ENCODE peak calls at places on chromosomes 6 and 20, in six cellular contexts. One of them, this sample, is unnamed.

GRCh38 chr6:139625998-139626975 is 251.8 kb upstream of the CITED2 start:
- DNase-seq in K562: no peak
- DNase-seq in HepG2: peak; percentile 15
- DNase-seq in GM12891: no peak
- DNase-seq in GM12878: no peak
- DNase-seq in H1: no peak
- DNase-seq in this sample: no peak

GRCh38 chr20:32344835-32345506 is 13.2 kb upstream of the ASXL1 start:
- DNase-seq in K562: no peak
- DNase-seq in HepG2: no peak
- DNase-seq in GM12891: no peak
- DNase-seq in GM12878: no peak
- DNase-seq in H1: no peak
- DNase-seq in this sample: no peak

GRCh38 chr6:148445620-148446019 is 103.0 kb downstream of the SASH1 start:
- DNase-seq in K562: no peak
- DNase-seq in HepG2: no peak
- DNase-seq in GM12891: no peak
- DNase-seq in GM12878: no peak
- DNase-seq in H1: no peak
- DNase-seq in this sample: no peak

GRCh38 chr20:57927376-57927775 is 217.6 kb upstream of the PMEPA1 start:
- DNase-seq in K562: no peak
- DNase-seq in HepG2: no peak
- DNase-seq in GM12891: no peak
- DNase-seq in GM12878: no peak
- DNase-seq in H1: no peak
- DNase-seq in this sample: no peak

GRCh38 chr6:5994234-5994998 is 12.3 kb downstream of the NRN1 start:
- DNase-seq in K562: no peak
- DNase-seq in HepG2: no peak
- DNase-seq in GM12891: no peak
- DNase-seq in GM12878: no peak
- DNase-seq in H1: no peak
- DNase-seq in this sample: no peak

GRCh38 chr6:52410979-52411378 is 9.2 kb upstream of the EFHC1 start:
- DNase-seq in K562: no peak
- DNase-seq in HepG2: no peak
- DNase-seq in GM12891: no peak
- DNase-seq in GM12878: no peak
- DNase-seq in H1: no peak
- DNase-seq in this sample: no peak

GRCh38 chr20:19185083-19185482 is 27.4 kb upstream of the SLC24A3 start:
- DNase-seq in K562: no peak
- DNase-seq in HepG2: no peak
- DNase-seq in GM12891: no peak
- DNase-seq in GM12878: no peak
- DNase-seq in H1: no peak
- DNase-seq in this sample: no peak

GRCh38 chr6:169188051-169188863 is 65.4 kb downstream of the THBS2 start:
- DNase-seq in K562: no peak
- DNase-seq in HepG2: no peak
- DNase-seq in GM12891: no peak
- DNase-seq in GM12878: no peak
- DNase-seq in H1: no peak
- DNase-seq in this sample: no peak

GRCh38 chr20:25041813-25042530 is 16.0 kb downstream of the ACSS1 start:
- DNase-seq in K562: no peak
- DNase-seq in HepG2: no peak
- DNase-seq in GM12891: no peak
- DNase-seq in GM12878: no peak
- DNase-seq in H1: no peak
- DNase-seq in this sample: no peak

GRCh38 chr20:25040438-25040831 is 17.5 kb downstream of the ACSS1 start:
- DNase-seq in K562: no peak
- DNase-seq in HepG2: no peak
- DNase-seq in GM12891: no peak
- DNase-seq in GM12878: no peak
- DNase-seq in H1: no peak
- DNase-seq in this sample: no peak

GRCh38 chr20:25038103-25038410 is 19.9 kb downstream of the ACSS1 start:
- DNase-seq in K562: no peak
- DNase-seq in HepG2: no peak
- DNase-seq in GM12891: no peak
- DNase-seq in GM12878: no peak
- DNase-seq in H1: no peak
- DNase-seq in this sample: no peak

GRCh38 chr20:25038591-25039015 is 19.3 kb downstream of the ACSS1 start:
- DNase-seq in K562: no peak
- DNase-seq in HepG2: no peak
- DNase-seq in GM12891: no peak
- DNase-seq in GM12878: no peak
- DNase-seq in H1: no peak
- DNase-seq in this sample: no peak

DNA sequence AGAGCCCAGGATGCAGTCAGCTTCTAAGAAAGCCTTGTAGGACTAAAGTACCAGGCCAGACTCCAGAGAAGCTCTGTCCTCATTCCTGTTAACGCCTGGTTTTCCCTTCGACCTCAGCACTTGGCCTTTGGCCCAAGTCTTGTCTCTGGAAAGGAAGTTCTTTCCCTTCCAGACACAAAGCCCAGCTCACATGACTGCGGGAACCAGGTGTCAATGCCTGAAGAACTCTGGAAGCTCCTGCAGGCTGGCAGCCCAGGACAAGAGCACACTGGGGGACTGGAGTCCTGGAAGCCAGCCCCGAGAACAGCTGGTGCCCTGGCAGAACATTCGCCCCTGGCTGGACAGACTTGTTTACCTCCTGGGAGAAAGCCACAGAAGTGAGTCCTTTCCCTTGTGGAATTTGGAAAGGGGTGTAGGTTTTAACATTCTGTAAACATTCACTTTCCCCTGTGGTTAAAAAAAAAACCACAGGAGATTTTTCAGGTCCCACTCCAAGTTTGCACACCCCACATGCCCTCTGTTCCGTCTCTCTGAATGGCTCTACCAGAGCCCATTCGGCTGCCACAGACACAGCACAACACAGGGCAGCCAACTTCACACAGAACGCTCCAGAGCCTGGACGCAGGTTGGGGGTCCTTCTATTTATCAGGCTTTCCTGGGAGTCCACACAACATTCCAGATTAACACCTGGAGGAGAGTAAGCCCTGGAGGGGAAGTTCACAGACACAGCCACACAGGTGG is 18.1 kb downstream of the ACSS1 start:
- DNase-seq in K562: no peak
- DNase-seq in HepG2: no peak
- DNase-seq in GM12891: no peak
- DNase-seq in GM12878: no peak
- DNase-seq in H1: no peak
- DNase-seq in this sample: no peak
- TF ChIP-seq TAF1 in K562: no peak
- TF ChIP-seq TAF1 in HepG2: no peak
- TF ChIP-seq TAF1 in GM12891: no peak
- TF ChIP-seq TAF1 in GM12878: no peak
- TF ChIP-seq TAF1 in H1: no peak
- TF ChIP-seq TAF1 in this sample: no peak

GRCh38 chr20:33812673-33813462 is 1.7 kb downstream of the CHMP4B start:
- DNase-seq in K562: peak; percentile 48
- DNase-seq in HepG2: peak; percentile 91
- DNase-seq in GM12891: no peak
- DNase-seq in GM12878: no peak
- DNase-seq in H1: no peak
- DNase-seq in this sample: no peak

GRCh38 chr20:33810885-33811762 is at the start of gene CHMP4B:
- DNase-seq in K562: peak; percentile 96
- DNase-seq in HepG2: peak; percentile 99
- DNase-seq in GM12891: peak; percentile 96
- DNase-seq in GM12878: peak; percentile 87
- DNase-seq in H1: peak; percentile 85
- DNase-seq in this sample: peak; percentile 95

GRCh38 chr20:33814238-33814712 is 3.1 kb downstream of the CHMP4B start:
- DNase-seq in K562: no peak
- DNase-seq in HepG2: no peak
- DNase-seq in GM12891: no peak
- DNase-seq in GM12878: no peak
- DNase-seq in H1: no peak
- DNase-seq in this sample: no peak

GRCh38 chr20:33808388-33808787 is 2.8 kb upstream of the CHMP4B start:
- DNase-seq in K562: no peak
- DNase-seq in HepG2: no peak
- DNase-seq in GM12891: no peak
- DNase-seq in GM12878: no peak
- DNase-seq in H1: no peak
- DNase-seq in this sample: no peak

DNA sequence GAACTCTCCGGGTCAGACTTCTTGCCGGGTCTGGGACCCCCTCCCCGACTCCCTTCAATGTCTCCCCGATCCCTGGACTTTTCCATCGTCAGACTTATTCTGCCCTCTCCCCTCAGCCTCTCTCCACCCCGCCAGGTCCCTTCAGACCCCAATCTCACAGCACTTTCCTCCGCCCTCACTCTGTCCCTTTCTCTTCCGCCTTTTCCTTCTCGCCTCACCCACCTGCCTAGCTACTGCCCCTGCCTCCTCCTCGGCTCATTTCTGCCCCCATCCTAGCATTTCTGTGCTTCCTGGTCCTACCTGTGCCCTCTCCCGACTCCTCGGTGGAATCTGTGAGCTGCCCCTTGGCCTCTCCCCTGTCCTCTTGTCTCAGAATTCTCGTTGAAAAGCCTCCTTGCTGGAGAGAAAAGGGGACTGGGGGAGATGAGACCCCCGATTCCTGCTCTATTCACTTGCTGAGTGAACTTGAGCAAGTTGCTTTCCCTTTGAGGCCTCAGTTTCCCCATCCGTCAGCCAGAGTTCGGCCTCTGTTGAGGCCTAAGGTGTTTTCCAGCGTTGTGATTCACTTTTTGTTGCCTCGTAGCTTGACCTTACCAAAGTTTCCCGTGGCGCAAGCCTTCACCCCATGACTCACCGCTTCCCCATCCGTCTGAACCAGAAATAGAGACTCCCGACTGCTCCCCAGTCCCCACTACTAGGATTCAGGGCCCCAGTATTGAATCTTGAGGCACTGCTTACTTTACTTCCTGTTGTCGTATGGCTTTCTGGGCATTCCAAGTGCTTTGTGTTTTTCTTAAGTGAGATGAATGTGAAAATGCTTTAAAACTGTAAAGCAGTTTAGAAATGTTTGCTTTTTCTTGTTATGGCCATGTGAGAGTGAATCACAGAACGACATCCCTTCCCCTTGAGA is 870 bp downstream of the CHMP4B start:
- DNase-seq in K562: peak; percentile 61
- DNase-seq in HepG2: peak; percentile 66
- DNase-seq in GM12891: no peak
- DNase-seq in GM12878: no peak
- DNase-seq in H1: no peak
- DNase-seq in this sample: no peak
- TF ChIP-seq POLR2A in K562: no peak
- TF ChIP-seq POLR2A in HepG2: peak; percentile 41
- TF ChIP-seq POLR2A in GM12891: no peak
- TF ChIP-seq POLR2A in GM12878: no peak
- TF ChIP-seq POLR2A in H1: no peak
- TF ChIP-seq POLR2A in this sample: no peak

DNA sequence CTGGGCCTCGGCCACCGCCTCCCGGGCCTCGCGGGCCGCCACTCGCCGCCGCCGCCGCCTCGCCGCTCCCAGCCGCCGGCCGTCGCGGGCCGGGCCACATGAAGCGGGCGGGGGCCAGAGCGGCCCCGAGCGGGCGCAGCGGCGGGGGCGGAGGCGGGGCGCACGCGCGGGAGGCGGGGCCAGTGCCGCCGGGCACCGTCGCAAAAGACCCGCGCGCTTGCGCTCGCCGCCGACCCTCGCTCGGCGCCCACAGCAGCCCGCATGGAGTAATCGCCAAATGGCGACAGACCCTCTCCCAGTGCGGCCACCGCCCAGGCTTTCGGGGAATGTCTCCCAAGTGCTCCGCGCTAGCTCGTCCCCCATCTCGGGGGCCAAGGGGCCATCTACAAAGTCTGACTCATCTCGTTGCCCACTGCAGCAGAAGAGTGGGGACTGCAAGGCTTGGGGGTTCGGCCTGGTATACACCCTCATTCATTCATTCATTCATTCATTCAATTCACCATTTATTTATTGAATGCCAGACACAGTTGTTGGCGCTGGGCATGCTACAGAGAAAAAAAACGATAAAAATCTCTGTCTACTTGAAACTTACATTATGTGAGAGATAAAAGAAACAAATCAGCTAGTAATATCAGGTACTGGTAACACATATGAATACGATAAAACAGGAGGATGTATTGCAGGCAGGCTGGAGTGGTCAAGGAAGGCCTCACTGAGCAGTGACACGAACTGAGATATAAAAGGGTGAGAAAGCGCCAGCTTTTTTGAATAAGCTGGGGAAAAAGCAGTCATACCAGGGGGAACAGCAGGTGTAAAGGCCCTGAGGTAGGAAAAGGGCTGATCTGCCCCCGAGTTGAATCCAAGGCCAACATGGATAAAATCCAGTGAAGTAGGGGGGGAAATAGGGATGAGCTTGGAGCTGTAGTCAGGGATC is at the start of gene B4GALT5:
- DNase-seq in K562: peak; percentile 88
- DNase-seq in HepG2: peak; percentile 66
- DNase-seq in GM12891: peak; percentile 70
- DNase-seq in GM12878: no peak
- DNase-seq in H1: peak; percentile 82
- DNase-seq in this sample: peak; percentile 66
- TF ChIP-seq POLR2AphosphoS5 in K562: peak; percentile 27
- TF ChIP-seq POLR2AphosphoS5 in HepG2: peak; percentile 44
- TF ChIP-seq POLR2AphosphoS5 in GM12891: no peak
- TF ChIP-seq POLR2AphosphoS5 in GM12878: no peak
- TF ChIP-seq POLR2AphosphoS5 in H1: no peak
- TF ChIP-seq POLR2AphosphoS5 in this sample: peak; percentile 51

GRCh38 chr6:11093591-11094410 is at the start of gene SMIM13:
- DNase-seq in K562: peak; percentile 97
- DNase-seq in HepG2: peak; percentile 98
- DNase-seq in GM12891: peak; percentile 92
- DNase-seq in GM12878: peak; percentile 89
- DNase-seq in H1: peak; percentile 95
- DNase-seq in this sample: peak; percentile 90

GRCh38 chr6:11092654-11093053 is 980 bp upstream of the SMIM13 start:
- DNase-seq in K562: no peak
- DNase-seq in HepG2: no peak
- DNase-seq in GM12891: no peak
- DNase-seq in GM12878: no peak
- DNase-seq in H1: no peak
- DNase-seq in this sample: no peak

GRCh38 chr6:11094411-11094851 is 797 bp downstream of the SMIM13 start:
- DNase-seq in K562: peak; percentile 59
- DNase-seq in HepG2: peak; percentile 50
- DNase-seq in GM12891: peak; percentile 46
- DNase-seq in GM12878: no peak
- DNase-seq in H1: no peak
- DNase-seq in this sample: peak; percentile 41

GRCh38 chr6:11096109-11096508 is 2.5 kb downstream of the SMIM13 start:
- DNase-seq in K562: peak; percentile 58
- DNase-seq in HepG2: peak; percentile 76
- DNase-seq in GM12891: no peak
- DNase-seq in GM12878: no peak
- DNase-seq in H1: no peak
- DNase-seq in this sample: no peak

DNA sequence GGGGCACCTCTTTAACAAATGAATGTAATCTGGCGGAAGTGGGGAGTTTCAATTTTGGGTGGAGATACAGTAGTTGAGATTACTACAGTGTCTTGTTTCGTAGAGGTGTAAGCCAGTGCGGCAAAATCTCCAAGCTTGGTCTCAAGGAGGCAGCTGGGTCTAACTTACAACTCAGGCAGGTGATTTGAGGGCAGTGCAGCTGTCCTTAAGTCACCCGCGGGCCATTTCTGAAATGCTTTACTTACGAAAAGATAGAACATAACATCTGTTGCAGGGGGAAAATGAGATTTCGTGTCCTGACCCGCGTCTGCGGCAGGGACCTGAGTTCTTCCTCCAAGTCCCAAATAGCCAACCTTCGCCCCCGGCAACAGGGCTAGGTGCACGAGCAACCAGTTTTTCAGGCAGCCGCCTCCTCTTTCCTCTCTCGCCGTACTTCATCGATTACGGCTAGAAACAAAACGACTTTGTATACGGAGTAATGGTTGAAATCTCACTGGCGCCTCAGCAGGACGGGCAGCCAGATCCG is 506 bp upstream of the SMIM13 start:
- DNase-seq in K562: peak; percentile 68
- DNase-seq in HepG2: no peak
- DNase-seq in GM12891: peak; percentile 54
- DNase-seq in GM12878: no peak
- DNase-seq in H1: no peak
- DNase-seq in this sample: peak; percentile 39
- TF ChIP-seq TAF1 in K562: no peak
- TF ChIP-seq TAF1 in HepG2: no peak
- TF ChIP-seq TAF1 in GM12891: no peak
- TF ChIP-seq TAF1 in GM12878: no peak
- TF ChIP-seq TAF1 in H1: no peak
- TF ChIP-seq TAF1 in this sample: no peak

This sample was measured in GM12892.